ENCODE peak calls at places on chromosomes 16 and 17, in eight cellular contexts. F is colonic mucosa; A is fibroblast of mammary gland; S is neural progenitor cell; G is mammary epithelial cell; M is CD8-positive, alpha-beta T cell; V is epithelial cell of esophagus; Z is transverse colon. X is an unnamed sample.

GRCh38 chr16:24999856-25000447 is 15.2 kb downstream of the ARHGAP17 start:
- DNase-seq in F (no peak), A (peak), S (no peak), G (no peak), M (no peak), V (no peak), Z (no peak), X (no peak)

GRCh38 chr16:30368122-30368791 is 2.0 kb downstream of the TBC1D10B start:
- DNase-seq in F (no peak), A (peak), S (no peak), G (peak), M (no peak), V (peak), Z (no peak), X (no peak)

GRCh38 chr16:86854895-86855294 is 276.5 kb downstream of the FOXL1 start:
- DNase-seq in F (no peak), A (peak), S (no peak), G (no peak), M (no peak), V (no peak), Z (no peak), X (no peak)

GRCh38 chr17:7262192-7263070 is at the start of gene CLDN7:
- DNase-seq in F (peak), A (no peak), S (peak), G (no peak), M (no peak), V (peak), Z (peak), X (no peak)

GRCh38 chr16:15887283-15887682 is 1.1 kb downstream of the CEP20 start:
- DNase-seq in F (no peak), A (peak), S (no peak), G (no peak), M (no peak), V (peak), Z (no peak), X (no peak)

GRCh38 chr16:24771132-24771778 is 41.8 kb downstream of the TNRC6A start:
- DNase-seq in F (no peak), A (peak), S (no peak), G (no peak), M (no peak), V (peak), Z (no peak), X (no peak)

GRCh38 chr17:8117367-8117979 is 841 bp downstream of the ALOXE3 start:
- DNase-seq in F (no peak), A (no peak), S (no peak), G (no peak), M (no peak), V (no peak), Z (no peak), X (no peak)

GRCh38 chr17:43871947-43872690 is 25.1 kb downstream of the CD300LG start:
- DNase-seq in F (peak), A (no peak), S (no peak), G (peak), M (no peak), V (peak), Z (peak), X (no peak)

GRCh38 chr17:47781397-47781796 is 40.2 kb downstream of the OSBPL7 start:
- DNase-seq in F (no peak), A (no peak), S (no peak), G (no peak), M (no peak), V (no peak), Z (no peak), X (no peak)

GRCh38 chr16:5056347-5056746 is 9.4 kb downstream of the C16orf89 start:
- DNase-seq in F (peak), A (peak), S (peak), G (no peak), M (peak), V (peak), Z (peak), X (no peak)

GRCh38 chr16:88560722-88561484 is 9.3 kb upstream of the ZC3H18 start:
- DNase-seq in F (no peak), A (peak), S (peak), G (peak), M (no peak), V (peak), Z (no peak), X (no peak)

GRCh38 chr16:12231666-12232065 is 255.1 kb downstream of the SNX29 start:
- DNase-seq in F (no peak), A (peak), S (no peak), G (peak), M (no peak), V (no peak), Z (no peak), X (no peak)
- H3K4me3 ChIP-seq in F (no peak), A (no peak), S (no peak), G (no peak), M (no peak), V (no peak), Z (no peak), X (no peak)

GRCh38 chr16:60771138-60771537 is 1265.1 kb downstream of the CDH8 start:
- DNase-seq in F (no peak), A (no peak), S (no peak), G (no peak), M (no peak), V (peak), Z (no peak), X (no peak)
- H3K4me3 ChIP-seq in F (no peak), A (no peak), S (no peak), G (no peak), M (no peak), V (no peak), Z (no peak), X (no peak)

DNA sequence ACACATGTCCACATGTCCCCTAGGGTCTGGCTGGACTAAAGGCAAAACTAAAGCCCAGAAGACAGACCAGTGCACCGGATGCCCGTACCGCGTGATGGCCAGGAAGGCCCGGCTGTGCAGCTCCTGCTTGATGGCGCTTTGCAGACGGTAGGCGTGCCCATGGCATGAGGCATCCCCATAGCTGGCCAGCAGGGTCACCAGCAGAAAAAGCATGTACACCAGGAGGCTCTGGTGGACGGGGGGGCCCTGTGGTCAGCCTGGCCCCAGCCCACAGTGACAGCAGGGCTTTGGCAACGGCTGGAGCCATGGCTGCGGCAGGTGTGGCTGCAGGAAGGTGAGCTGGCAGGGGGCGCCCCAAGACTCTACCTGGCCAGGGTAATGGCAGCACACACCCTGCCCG is 42.8 kb downstream of the PKD1 start:
- DNase-seq in F (no peak), A (no peak), S (no peak), G (no peak), M (no peak), V (no peak), Z (no peak), X (no peak)
- H3K4me3 ChIP-seq in F (no peak), A (no peak), S (no peak), G (no peak), M (no peak), V (no peak), Z (no peak), X (no peak)

GRCh38 chr17:77370536-77370935 is 229.8 kb downstream of the SEC14L1 start:
- DNase-seq in F (no peak), A (no peak), S (no peak), G (no peak), M (no peak), V (no peak), Z (no peak), X (no peak)

GRCh38 chr17:77369544-77369971 is 228.8 kb downstream of the SEC14L1 start:
- DNase-seq in F (no peak), A (no peak), S (no peak), G (no peak), M (no peak), V (no peak), Z (no peak), X (no peak)

GRCh38 chr17:77372444-77373297 is 231.9 kb downstream of the SEC14L1 start:
- DNase-seq in F (peak), A (peak), S (peak), G (peak), M (peak), V (peak), Z (peak), X (peak)

GRCh38 chr17:77371888-77372443 is 231.2 kb downstream of the SEC14L1 start:
- DNase-seq in F (no peak), A (no peak), S (peak), G (no peak), M (no peak), V (no peak), Z (no peak), X (no peak)

GRCh38 chr17:77371117-77371887 is 230.5 kb downstream of the SEC14L1 start:
- DNase-seq in F (no peak), A (no peak), S (no peak), G (no peak), M (no peak), V (no peak), Z (no peak), X (no peak)
- H3K4me3 ChIP-seq in F (no peak), A (no peak), S (no peak), G (no peak), M (no peak), V (no peak), Z (no peak), X (no peak)

DNA sequence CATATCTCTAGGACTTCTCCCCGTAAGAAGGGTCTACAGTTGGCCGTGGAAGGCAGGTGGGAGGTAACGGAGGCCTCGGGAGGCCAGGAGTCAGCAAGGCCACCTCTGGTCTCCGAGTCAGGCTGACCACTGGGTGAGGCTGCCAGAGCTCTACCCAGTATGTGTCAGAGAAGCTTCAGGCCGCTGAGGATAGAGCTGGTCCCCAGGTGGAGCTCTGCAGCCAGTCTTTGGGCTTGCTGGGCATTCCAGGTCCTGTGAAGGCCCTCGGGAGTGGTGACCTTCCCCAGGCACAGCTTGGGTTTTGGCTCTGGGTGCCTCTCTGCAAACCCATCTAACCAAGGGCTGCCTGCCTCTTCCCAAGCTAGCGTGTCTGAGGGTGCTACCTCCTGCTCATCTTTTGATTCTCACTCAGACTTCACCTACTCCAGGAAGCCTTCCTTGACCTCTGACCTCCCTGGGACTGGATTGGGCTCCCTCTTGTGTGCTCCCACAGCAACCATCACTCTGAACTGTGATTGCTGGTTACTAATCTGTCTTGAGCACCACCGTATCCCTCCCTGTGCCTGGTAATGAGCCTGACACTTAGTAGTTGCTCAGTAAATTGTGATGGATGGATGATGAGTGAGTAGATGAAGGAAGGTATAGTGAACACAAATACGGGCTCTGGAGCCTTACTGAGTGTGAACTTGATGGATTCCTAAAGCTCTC is 22.3 kb downstream of the RHBDL3 start:
- DNase-seq in F (no peak), A (no peak), S (no peak), G (no peak), M (no peak), V (no peak), Z (no peak), X (no peak)
- H3K4me3 ChIP-seq in F (no peak), A (no peak), S (no peak), G (no peak), M (no peak), V (no peak), Z (no peak), X (no peak)